ENCODE peak calls at places on chromosomes 16 and 17, in seven cellular contexts. U is prostate gland, Y is ovary, N is A549, G is GM12891, S is esophagus squamous epithelium, B is suprapubic skin. Z is an unnamed sample.

GRCh38 chr17:303161-303560 is 49.4 kb downstream of the RPH3AL start:
- DNase-seq in B (no peak), U (no peak), N (no peak), Y (no peak), S (no peak), G (no peak), Z (no peak)

GRCh38 chr17:35240861-35241260 is 2.0 kb upstream of the SLFN5 start:
- DNase-seq in N (no peak), G (no peak), B (no peak), Y (no peak), S (no peak), U (no peak), Z (no peak)

GRCh38 chr16:76970087-76970744 is 220.8 kb upstream of the MON1B start:
- DNase-seq in B (no peak), U (no peak), S (no peak), N (peak), Y (no peak), G (no peak), Z (no peak)

GRCh38 chr16:83835972-83836566 is 28.3 kb downstream of the HSBP1 start:
- DNase-seq in N (peak), G (no peak), Y (no peak), U (no peak), B (no peak), S (no peak), Z (peak)

GRCh38 chr16:28569011-28569410 is 15.3 kb downstream of the SGF29 start:
- DNase-seq in Y (no peak), U (no peak), B (no peak), S (no peak), G (no peak), N (no peak), Z (no peak)

GRCh38 chr17:68601565-68602266 is 549 bp upstream of the FAM20A start:
- DNase-seq in U (no peak), N (no peak), G (no peak), S (no peak), Y (no peak), B (no peak), Z (no peak)

GRCh38 chr16:89119661-89120141 is 26.0 kb downstream of the ACSF3 start:
- DNase-seq in S (no peak), U (no peak), G (no peak), Y (no peak), B (no peak), N (no peak), Z (no peak)

GRCh38 chr17:76872221-76872873 is 4.1 kb downstream of the MGAT5B start:
- DNase-seq in U (no peak), G (no peak), Y (no peak), N (peak), S (no peak), B (no peak), Z (no peak)

GRCh38 chr17:15307686-15308085 is 33.7 kb downstream of the TEKT3 start:
- DNase-seq in N (no peak), Y (no peak), B (no peak), U (no peak), S (no peak), G (no peak), Z (no peak)

GRCh38 chr16:74725641-74726040 is 25.0 kb upstream of the MLKL start:
- DNase-seq in S (no peak), G (no peak), Y (no peak), U (no peak), B (no peak), N (no peak), Z (no peak)

GRCh38 chr16:84780063-84780462 is 39.7 kb upstream of the CRISPLD2 start:
- DNase-seq in Y (no peak), U (no peak), N (no peak), B (no peak), G (no peak), S (no peak), Z (no peak)

GRCh38 chr17:74919440-74920305 is 3.4 kb downstream of the USH1G start:
- DNase-seq in N (peak), U (no peak), Y (no peak), S (no peak), G (no peak), B (no peak), Z (peak)

GRCh38 chr17:37547986-37548385 is 58.3 kb downstream of the DUSP14 start:
- DNase-seq in S (no peak), G (no peak), Y (no peak), U (no peak), N (no peak), B (no peak), Z (no peak)

GRCh38 chr17:81422776-81423697 is 27.8 kb downstream of the BAHCC1 start:
- DNase-seq in N (peak), Y (peak), B (peak), G (no peak), S (no peak), U (peak), Z (no peak)

GRCh38 chr17:70168044-70168978 is 1.0 kb upstream of the KCNJ2 start:
- DNase-seq in U (peak), B (peak), N (peak), S (no peak), G (peak), Y (peak), Z (peak)

GRCh38 chr16:80015566-80015965 is 415.0 kb upstream of the MAF start:
- DNase-seq in Y (no peak), N (no peak), S (no peak), G (no peak), U (no peak), B (no peak), Z (no peak)

GRCh38 chr17:19482571-19482970 is 51.1 kb upstream of the SLC47A1 start:
- DNase-seq in U (no peak), S (no peak), N (no peak), G (no peak), Y (no peak), B (no peak), Z (no peak)

GRCh38 chr17:50865060-50865867 is 890 bp downstream of the TOB1 start:
- DNase-seq in S (no peak), B (peak), Y (peak), N (no peak), U (peak), G (no peak), Z (peak)

GRCh38 chr16:3149630-3150345 is 15.0 kb downstream of the ZNF213 start:
- DNase-seq in S (no peak), U (peak), B (peak), G (no peak), Y (peak), N (peak), Z (peak)

GRCh38 chr16:80300456-80300855 is 240.3 kb upstream of the DYNLRB2 start:
- DNase-seq in S (no peak), N (no peak), G (no peak), Y (no peak), U (no peak), B (no peak), Z (no peak)

GRCh38 chr16:31215287-31216115 is 1.4 kb downstream of the PYDC1 start:
- DNase-seq in G (no peak), B (no peak), N (peak), U (peak), S (no peak), Y (peak), Z (no peak)

GRCh38 chr16:50196736-50197135 is 43.6 kb downstream of the TENT4B start:
- DNase-seq in N (no peak), S (no peak), U (no peak), B (no peak), Y (no peak), G (no peak), Z (no peak)

GRCh38 chr17:58332720-58333395 is 4.3 kb upstream of the TSPOAP1 start:
- DNase-seq in Y (peak), B (no peak), N (no peak), U (no peak), G (no peak), S (no peak), Z (peak)

GRCh38 chr17:1648582-1649115 is 1.0 kb downstream of the RILP start:
- DNase-seq in U (peak), B (peak), G (peak), Y (peak), S (no peak), N (peak), Z (peak)

GRCh38 chr17:1647802-1648581 is 1.7 kb downstream of the RILP start:
- DNase-seq in N (no peak), Y (no peak), S (no peak), U (peak), B (no peak), G (no peak), Z (peak)

GRCh38 chr17:1650731-1651558 is 1.3 kb upstream of the RILP start:
- DNase-seq in B (no peak), G (no peak), S (no peak), Y (peak), N (no peak), U (no peak), Z (no peak)

GRCh38 chr17:1649844-1650409 is at the start of gene RILP:
- DNase-seq in N (peak), S (no peak), B (peak), U (peak), G (no peak), Y (peak), Z (peak)

DNA sequence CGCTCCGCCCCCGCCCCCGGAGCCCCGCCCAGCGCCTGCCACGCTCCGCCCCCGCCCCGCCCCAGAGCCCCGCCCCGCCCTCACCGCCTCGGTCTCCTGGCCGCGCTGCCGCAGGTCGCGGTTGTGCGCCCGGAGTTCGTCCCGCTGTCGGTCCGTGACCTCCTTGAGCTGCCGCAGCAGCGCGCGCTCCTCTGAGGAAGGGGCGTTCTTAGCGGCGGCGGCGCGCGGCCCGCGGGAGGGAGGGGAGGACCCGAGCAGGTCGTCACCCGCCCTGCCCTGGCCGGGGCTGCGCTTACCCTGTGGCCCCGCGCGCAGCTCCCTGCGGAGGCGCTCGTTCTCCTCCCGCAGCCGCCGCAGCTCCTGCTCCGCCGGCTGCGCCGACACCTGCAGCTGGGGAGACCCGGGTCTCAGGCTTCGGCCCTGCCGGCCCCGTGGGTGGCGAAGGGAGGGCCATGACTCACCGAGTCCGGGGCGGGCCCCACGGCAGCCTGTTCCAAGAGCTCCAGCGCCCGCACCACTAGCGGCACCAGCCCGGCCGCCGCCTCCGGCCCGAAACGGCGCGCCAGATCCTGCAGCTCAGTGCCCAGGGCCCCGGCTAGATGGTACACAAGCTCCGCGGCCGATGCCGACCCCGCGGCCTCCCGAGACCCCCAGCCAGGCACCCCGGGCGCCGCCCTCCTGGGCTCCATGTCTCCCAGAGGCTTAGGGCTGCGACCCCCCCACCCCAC is 386 bp downstream of the RILP start:
- DNase-seq in N (peak), Y (peak), U (peak), S (no peak), G (peak), B (peak), Z (peak)
- TF ChIP-seq POLR2A in N (peak), Y (peak), U (peak), S (no peak), G (no peak), B (peak), Z (peak)

DNA sequence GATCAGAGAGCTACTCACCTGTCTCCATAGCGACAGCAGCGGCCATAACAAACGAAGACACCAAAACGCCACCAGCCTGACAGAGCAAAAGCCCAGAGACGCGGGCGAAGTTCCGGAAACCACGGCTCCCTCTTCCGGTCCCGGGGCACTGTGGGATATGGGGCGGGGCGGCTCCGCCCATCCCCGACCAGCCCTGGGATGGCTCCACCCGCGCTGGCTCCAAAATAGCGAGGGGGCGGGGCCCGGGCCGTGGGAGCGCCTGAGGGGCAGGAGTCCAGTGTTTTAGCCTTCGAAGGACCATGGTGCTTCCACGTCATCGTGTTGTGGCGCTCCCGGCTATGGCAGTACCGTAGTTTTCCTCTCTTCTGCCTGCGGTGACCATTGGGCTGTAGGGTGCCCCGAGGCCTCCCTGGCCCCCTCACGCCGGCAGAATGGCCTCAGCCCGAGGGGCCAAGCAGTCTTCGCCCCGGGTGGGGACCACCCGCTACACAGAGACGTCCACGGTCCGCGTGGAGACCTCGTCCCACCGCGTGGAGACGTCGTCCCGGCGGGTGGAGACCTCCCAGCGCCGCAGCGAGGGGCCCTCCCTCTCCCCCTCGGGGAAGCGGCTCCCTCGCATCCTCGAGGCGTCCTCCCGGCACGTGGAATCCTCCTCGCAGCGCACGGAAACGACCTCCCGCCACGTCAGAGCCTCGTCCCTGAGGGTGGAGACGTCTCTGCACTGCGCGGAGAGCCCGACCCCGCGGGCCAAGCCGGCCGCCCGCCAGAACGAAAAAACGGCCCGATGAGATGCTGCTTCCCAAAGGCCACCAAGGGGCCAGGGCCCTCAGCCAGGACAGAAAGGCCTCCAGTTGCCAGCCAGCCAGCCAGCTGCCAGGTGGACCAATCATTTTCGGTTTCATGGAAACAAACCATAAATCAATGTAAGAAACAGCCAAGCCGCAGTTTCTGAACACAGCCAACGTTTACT is at the start of the genes C17orf100 and MED31:
- DNase-seq in G (peak), U (peak), Y (peak), N (peak), B (peak), S (peak), Z (peak)
- TF ChIP-seq POLR2A in G (peak), U (peak), Y (peak), N (peak), B (peak), S (no peak), Z (peak)

GRCh38 chr17:77887110-77887463 is 71.4 kb upstream of the TNRC6C start:
- DNase-seq in B (no peak), U (no peak), G (no peak), N (no peak), S (no peak), Y (no peak), Z (no peak)

GRCh38 chr17:77889135-77889505 is 69.4 kb upstream of the TNRC6C start:
- DNase-seq in S (no peak), B (peak), N (no peak), U (no peak), Y (no peak), G (no peak), Z (no peak)

GRCh38 chr17:77888242-77889134 is 70.0 kb upstream of the TNRC6C start:
- DNase-seq in Y (no peak), U (no peak), B (peak), N (no peak), S (no peak), G (no peak), Z (no peak)

GRCh38 chr17:77886387-77886728 is 72.1 kb upstream of the TNRC6C start:
- DNase-seq in U (no peak), Y (no peak), G (no peak), B (no peak), N (no peak), S (no peak), Z (peak)

DNA sequence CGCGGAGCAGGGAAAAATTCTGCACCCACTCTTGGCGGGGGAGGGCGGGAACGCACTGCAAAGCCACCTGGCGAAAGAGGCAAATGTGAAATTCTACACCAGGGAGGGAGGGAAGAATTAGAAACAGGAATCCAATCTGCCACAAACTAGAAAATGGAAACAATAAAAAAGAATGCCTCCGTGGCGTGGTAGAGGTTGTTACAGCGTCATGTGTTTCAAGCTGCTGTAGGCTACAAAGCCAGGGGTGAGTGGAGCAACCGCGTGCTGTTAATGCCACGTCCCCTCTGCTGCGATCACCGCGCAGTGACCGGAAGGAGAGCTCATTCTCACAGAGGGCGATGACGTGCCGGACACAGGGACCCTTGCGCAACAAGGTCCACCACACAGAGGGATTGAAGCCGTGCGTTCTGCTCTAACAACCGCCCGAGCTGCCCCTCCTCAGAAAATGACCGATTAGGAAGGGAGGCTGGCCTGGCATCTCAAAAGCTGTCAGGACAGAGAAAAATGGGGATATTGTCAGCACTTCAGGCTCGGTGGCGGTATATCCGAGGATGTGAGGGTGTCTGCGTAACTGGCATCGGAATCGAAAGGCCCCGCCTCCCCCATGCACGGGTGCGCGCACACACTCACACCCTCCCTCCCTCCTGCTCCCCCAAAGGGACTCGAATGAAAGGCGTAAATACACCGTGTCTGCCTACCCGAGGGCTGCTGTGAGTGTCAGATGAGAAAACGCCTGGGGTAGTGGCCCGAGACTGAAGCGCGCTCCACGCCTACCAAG is 70.8 kb upstream of the TNRC6C start:
- DNase-seq in B (peak), U (peak), G (peak), Y (peak), S (no peak), N (peak), Z (peak)
- TF ChIP-seq POLR2A in B (peak), U (no peak), G (no peak), Y (peak), S (no peak), N (no peak), Z (no peak)

DNA sequence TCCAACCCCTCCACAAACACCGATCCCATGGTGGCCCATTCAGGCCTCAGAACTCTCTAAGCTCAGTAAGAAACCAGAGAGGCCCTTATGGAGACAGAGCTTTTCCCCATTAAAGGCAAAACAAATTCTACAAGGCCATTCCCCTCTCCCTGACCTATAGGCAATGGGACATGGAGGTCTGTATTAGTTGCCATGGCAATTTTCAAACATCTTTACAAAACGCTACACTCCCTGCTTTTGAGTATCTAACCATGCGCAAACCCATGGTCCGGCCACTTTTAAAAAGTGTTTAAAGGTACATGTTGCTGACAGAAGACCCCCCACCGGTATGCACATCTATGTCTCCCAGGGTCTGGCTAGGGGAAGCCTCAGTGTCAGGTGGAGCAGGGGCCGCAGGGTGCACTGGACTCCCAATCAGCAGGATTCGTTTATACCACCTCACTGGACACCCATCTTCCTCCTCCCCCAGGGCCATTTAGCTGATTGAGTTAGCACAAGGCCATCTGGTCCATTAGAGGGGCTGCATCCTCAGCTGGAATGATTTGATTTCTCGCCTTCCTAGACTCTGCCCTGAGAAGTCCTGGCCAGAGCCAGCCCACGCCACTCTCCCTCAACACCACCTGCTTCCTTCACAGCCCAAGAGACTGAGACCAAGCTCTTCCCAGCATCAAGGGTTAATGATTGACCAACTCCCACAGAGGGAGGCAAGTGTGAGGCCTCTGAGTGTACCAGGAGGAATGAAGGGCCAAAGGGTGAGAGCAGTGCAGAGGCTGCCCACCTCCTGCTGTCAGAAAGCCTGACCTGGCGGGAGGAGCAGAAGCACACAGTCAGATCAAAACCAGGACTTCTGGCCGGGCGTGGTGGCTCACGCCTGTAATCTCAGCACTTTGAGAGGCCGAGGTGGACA is 10.9 kb downstream of the ACLY start:
- DNase-seq in G (no peak), B (no peak), N (peak), U (no peak), S (no peak), Y (no peak), Z (no peak)
- TF ChIP-seq POLR2A in G (no peak), B (no peak), N (no peak), U (no peak), S (no peak), Y (no peak), Z (no peak)

GRCh38 chr17:41308251-41308917 is 725 bp downstream of the KRTAP16-1 start:
- DNase-seq in Y (no peak), N (no peak), G (no peak), S (peak), U (peak), B (peak), Z (no peak)
- TF ChIP-seq POLR2A in Y (no peak), N (no peak), G (no peak), S (no peak), U (no peak), B (no peak), Z (no peak)